ENCODE peak calls at places on chromosome 4, in ten cellular contexts. Y is tibial nerve; M is effector memory CD4-positive, alpha-beta T cell; Z is psoas muscle; L is OCI-LY7; J is AG10803; E is heart left ventricle; V is H7; S is uterus; I is naive thymus-derived CD4-positive, alpha-beta T cell. R is an unnamed sample.

GRCh38 chr4:96164814-96165351 is 325.0 kb downstream of the PDHA2 start:
- DNase-seq in S (no peak), I (no peak), M (no peak), Y (no peak), L (no peak), J (peak; percentile 1), Z (no peak), E (no peak), V (no peak), R (no peak)

GRCh38 chr4:129322947-129323346 is 227.0 kb downstream of the C4orf33 start:
- DNase-seq in I (no peak), J (no peak), S (no peak), L (no peak), V (peak; percentile 20), M (no peak), E (no peak), Y (no peak), Z (no peak), R (no peak)

GRCh38 chr4:2402941-2403340 is 15.5 kb downstream of the ZFYVE28 start:
- DNase-seq in V (no peak), J (no peak), S (no peak), Y (no peak), L (no peak), I (no peak), E (peak; percentile 56), M (no peak), Z (peak; percentile 44), R (no peak)

GRCh38 chr4:37748546-37748945 is 62.4 kb upstream of the RELL1 start:
- DNase-seq in E (no peak), V (no peak), L (peak; percentile 49), I (no peak), S (no peak), J (no peak), Y (no peak), M (no peak), Z (no peak), R (no peak)

GRCh38 chr4:165965503-165965902 is 92.5 kb downstream of the TLL1 start:
- DNase-seq in Z (no peak), S (no peak), I (no peak), J (no peak), Y (no peak), E (no peak), M (no peak), L (no peak), V (no peak), R (no peak)

GRCh38 chr4:4866124-4866832 is 6.8 kb downstream of the MSX1 start:
- DNase-seq in E (no peak), S (no peak), L (no peak), V (peak; percentile 79), M (no peak), J (no peak), Y (no peak), I (no peak), Z (peak; percentile 33), R (no peak)

GRCh38 chr4:53541577-53542206 is 49.6 kb downstream of the LNX1 start:
- DNase-seq in Z (no peak), E (no peak), V (no peak), S (peak; percentile 19), L (no peak), M (no peak), J (peak; percentile 98), I (no peak), Y (no peak), R (no peak)

GRCh38 chr4:141304346-141304745 is 83.7 kb downstream of the ZNF330 start:
- DNase-seq in E (no peak), I (no peak), Y (no peak), S (no peak), V (no peak), M (no peak), L (no peak), J (no peak), Z (no peak), R (no peak)

DNA sequence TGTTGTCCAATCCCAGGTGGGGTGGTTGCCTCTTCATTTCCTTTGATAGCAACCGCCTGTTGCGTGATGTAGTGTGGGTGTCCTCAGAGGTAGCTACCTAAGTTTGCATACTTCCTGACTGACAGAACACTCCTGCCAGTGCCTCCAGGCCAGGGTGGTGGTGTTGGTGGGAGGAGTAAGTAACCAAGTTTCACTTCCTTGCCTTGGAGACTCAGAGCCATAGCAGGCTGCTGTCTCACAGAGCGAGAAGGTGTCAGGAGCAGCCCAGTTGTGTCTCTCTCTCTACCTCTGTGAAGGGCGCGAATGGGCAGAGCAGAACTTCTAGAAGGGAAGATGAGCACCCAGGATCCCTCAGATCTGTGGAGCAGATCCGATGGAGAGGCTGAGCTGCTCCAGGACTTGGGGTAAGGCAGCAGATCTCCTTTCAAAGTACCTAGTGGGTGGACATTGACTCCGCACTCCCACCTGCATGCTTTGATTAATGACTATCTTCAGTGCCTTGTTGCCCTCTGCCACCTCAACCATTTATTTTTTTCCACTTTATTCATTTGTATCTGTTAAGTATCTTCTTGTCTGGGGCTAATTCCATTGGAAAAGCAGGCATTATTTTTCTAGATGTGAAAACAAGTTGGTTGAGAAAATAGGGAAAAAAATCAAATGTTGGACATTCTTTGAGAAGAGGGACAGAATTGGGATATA is at the start of gene DAPP1:
- DNase-seq in E (peak; percentile 60), J (no peak), M (peak; percentile 56), S (no peak), L (peak; percentile 96), Y (no peak), I (peak; percentile 86), V (no peak), Z (no peak), R (peak; percentile 10)
- H3K4me3 ChIP-seq in E (peak within 1 kb of the TSS; percentile 43), J (no peak within 1 kb of the TSS), M (peak within 1 kb of the TSS; percentile 54), S (no peak within 1 kb of the TSS), L (peak within 1 kb of the TSS; percentile 80), Y (peak within 1 kb of the TSS; percentile 7), I (peak within 1 kb of the TSS; percentile 71), V (no peak within 1 kb of the TSS), Z (peak within 1 kb of the TSS; percentile 30), R (no peak within 1 kb of the TSS)

GRCh38 chr4:30744386-30744785 is 24.2 kb downstream of the PCDH7 start:
- DNase-seq in V (no peak), E (no peak), M (no peak), Z (no peak), Y (no peak), I (no peak), J (no peak), S (no peak), L (no peak), R (no peak)

GRCh38 chr4:30744957-30745640 is 24.9 kb downstream of the PCDH7 start:
- DNase-seq in V (no peak), S (no peak), I (no peak), Y (no peak), M (no peak), J (no peak), E (no peak), Z (no peak), L (no peak), R (no peak)

GRCh38 chr4:30743897-30744296 is 23.7 kb downstream of the PCDH7 start:
- DNase-seq in M (no peak), J (no peak), L (no peak), Z (no peak), Y (no peak), S (no peak), E (no peak), V (no peak), I (no peak), R (no peak)

GRCh38 chr4:30746735-30747134 is 26.6 kb downstream of the PCDH7 start:
- DNase-seq in E (no peak), Z (no peak), I (no peak), V (no peak), L (no peak), M (no peak), S (no peak), J (no peak), Y (no peak), R (no peak)
- H3K4me3 ChIP-seq in E (no peak overlapping the region), Z (no peak overlapping the region), I (no peak overlapping the region), V (no peak overlapping the region), L (no peak overlapping the region), M (no peak overlapping the region), S (no peak overlapping the region), J (no peak overlapping the region), Y (no peak overlapping the region), R (no peak overlapping the region)

DNA sequence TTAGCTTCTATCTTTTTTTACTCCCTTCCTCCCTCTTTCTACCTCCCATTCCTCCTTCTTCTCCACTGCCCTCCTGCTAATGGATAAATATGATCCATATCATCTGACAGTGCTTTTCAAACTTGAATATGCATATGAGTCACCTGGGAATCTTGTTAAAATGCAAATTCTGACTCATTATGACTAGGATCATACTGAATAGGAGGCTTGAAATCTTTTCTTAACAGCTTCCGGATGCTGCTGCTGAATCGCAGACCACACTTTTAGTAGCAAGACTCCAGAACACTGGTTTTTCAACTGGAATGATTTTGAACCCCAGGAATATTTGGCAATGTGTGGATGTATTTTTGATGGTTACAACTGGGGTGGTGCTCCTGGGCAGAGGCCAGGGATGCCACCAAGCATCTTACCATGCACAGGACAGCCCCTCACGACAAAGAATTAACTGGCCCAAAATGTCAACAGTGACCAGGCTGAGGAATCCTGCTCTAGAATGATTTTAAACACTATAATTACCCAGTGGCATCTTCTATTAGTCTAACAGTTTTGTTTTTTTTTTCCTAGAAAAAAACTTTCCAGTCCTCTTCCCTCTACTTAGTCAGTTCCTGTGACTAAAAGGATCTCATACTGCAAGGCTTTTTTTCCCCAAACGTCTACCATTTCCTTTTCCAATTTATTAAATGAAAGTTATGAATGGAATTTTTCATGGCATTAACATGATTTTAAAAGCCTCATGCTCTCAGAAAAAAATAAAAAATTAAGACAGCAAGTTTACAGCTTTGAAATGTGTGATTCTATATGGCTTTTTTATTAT is 10.6 kb upstream of the PYURF start:
- DNase-seq in L (no peak), I (no peak), Z (no peak), M (no peak), E (no peak), Y (no peak), V (no peak), S (no peak), J (peak; percentile 87), R (no peak)
- H3K4me3 ChIP-seq in L (no peak overlapping the region), I (no peak overlapping the region), Z (no peak overlapping the region), M (no peak overlapping the region), E (no peak overlapping the region), Y (no peak overlapping the region), V (no peak overlapping the region), S (no peak overlapping the region), J (peak overlapping the region; percentile 8), R (no peak overlapping the region)

GRCh38 chr4:6594341-6594740 is 19.4 kb downstream of the MAN2B2 start:
- DNase-seq in I (no peak), L (no peak), Z (no peak), J (no peak), V (no peak), Y (no peak), E (no peak), S (no peak), M (no peak), R (no peak)

GRCh38 chr4:6591781-6592180 is 16.8 kb downstream of the MAN2B2 start:
- DNase-seq in E (no peak), Z (no peak), J (no peak), I (no peak), L (peak; percentile 43), V (peak; percentile 56), Y (no peak), S (no peak), M (no peak), R (no peak)

GRCh38 chr4:6592804-6593563 is 18.0 kb downstream of the MAN2B2 start:
- DNase-seq in S (no peak), E (no peak), V (peak; percentile 49), M (no peak), Y (no peak), Z (no peak), J (no peak), I (no peak), L (no peak), R (no peak)

GRCh38 chr4:6589444-6589843 is 14.5 kb downstream of the MAN2B2 start:
- DNase-seq in J (no peak), Y (no peak), M (no peak), E (no peak), Z (no peak), I (no peak), V (no peak), S (no peak), L (no peak), R (no peak)

GRCh38 chr4:6591305-6591704 is 16.3 kb downstream of the MAN2B2 start:
- DNase-seq in Y (no peak), V (peak; percentile 38), I (no peak), E (no peak), J (no peak), Z (no peak), M (no peak), L (peak; percentile 87), S (no peak), R (no peak)
- H3K4me3 ChIP-seq in Y (no peak overlapping the region), V (no peak overlapping the region), I (no peak overlapping the region), E (no peak overlapping the region), J (no peak overlapping the region), Z (no peak overlapping the region), M (no peak overlapping the region), L (no peak overlapping the region), S (no peak overlapping the region), R (no peak overlapping the region)

R was measured in gastrocnemius medialis.